ENCODE peak calls at places on chromosomes 3 and 15, in eight cellular contexts. N is spleen, T is lower lobe of right lung, V is tibial nerve, D is AG09309, J is breast epithelium, F is left lung, L is BJ. C is an unnamed sample.

GRCh38 chr3:25982756-25983155 is 192.9 kb downstream of the OXSM start:
- DNase-seq in L (no peak), D (no peak), N (no peak), V (no peak), F (no peak), T (no peak), J (no peak), C (no peak)

GRCh38 chr3:159532577-159532976 is 456.1 kb upstream of the IL12A start:
- DNase-seq in J (no peak), F (no peak), D (no peak), V (no peak), T (no peak), N (no peak), L (no peak), C (no peak)

GRCh38 chr3:141789281-141789680 is 26.1 kb downstream of the GRK7 start:
- DNase-seq in T (no peak), F (no peak), V (no peak), L (no peak), N (no peak), D (no peak), J (no peak), C (no peak)

GRCh38 chr3:166291510-166291909 is 454.3 kb upstream of the BCHE start:
- DNase-seq in N (no peak), L (no peak), V (no peak), D (no peak), F (no peak), J (no peak), T (no peak), C (no peak)

GRCh38 chr15:75850708-75851107 is 7.5 kb downstream of the UBE2Q2 start:
- DNase-seq in J (no peak), D (no peak), L (no peak), T (no peak), N (no peak), F (no peak), V (no peak), C (no peak)

GRCh38 chr15:78550815-78551214 is 10.6 kb downstream of the PSMA4 start:
- DNase-seq in D (no peak), V (no peak), J (no peak), N (no peak), F (no peak), T (no peak), L (no peak), C (no peak)

GRCh38 chr15:80211976-80212375 is 40.0 kb downstream of the CTXND1 start:
- DNase-seq in V (no peak), T (no peak), D (no peak), J (no peak), N (no peak), L (no peak), F (no peak), C (no peak)

GRCh38 chr3:67384790-67385397 is 269.5 kb downstream of the SUCLG2 start:
- DNase-seq in L (no peak), F (peak; percentile 37), J (no peak), V (no peak), D (no peak), T (no peak), N (peak; percentile 79), C (no peak)

GRCh38 chr3:121592856-121593702 is at the start of gene FBXO40:
- DNase-seq in D (no peak), V (no peak), T (no peak), F (no peak), L (no peak), J (no peak), N (no peak), C (no peak)

GRCh38 chr3:64848822-64849221 is 161.0 kb upstream of the ADAMTS9 start:
- DNase-seq in L (no peak), D (no peak), V (no peak), J (no peak), F (no peak), N (no peak), T (no peak), C (peak; percentile 86)

GRCh38 chr3:42654331-42655201 is 1.1 kb downstream of the ZBTB47 start:
- DNase-seq in J (no peak), L (no peak), N (peak; percentile 85), D (no peak), T (no peak), V (no peak), F (peak; percentile 63), C (no peak)

GRCh38 chr3:184380210-184380626 is 364 bp downstream of the CHRD start:
- DNase-seq in N (peak; percentile 79), L (no peak), D (no peak), T (peak; percentile 66), J (no peak), V (no peak), F (peak; percentile 70), C (no peak)

GRCh38 chr15:40285151-40285898 is 2.5 kb upstream of the ANKRD63 start:
- DNase-seq in V (no peak), J (no peak), N (no peak), T (no peak), L (no peak), D (no peak), F (no peak), C (peak; percentile 41)

GRCh38 chr3:164864454-164864853 is 213.8 kb downstream of the SI start:
- DNase-seq in D (no peak), F (no peak), J (no peak), T (no peak), V (no peak), N (no peak), L (no peak), C (no peak)

GRCh38 chr3:139538733-139539132 is 809 bp downstream of the RBP1 start:
- DNase-seq in L (no peak), V (no peak), D (no peak), F (no peak), N (no peak), T (no peak), J (peak; percentile 26), C (no peak)

GRCh38 chr3:171374661-171375285 is 85.4 kb downstream of the TNIK start:
- DNase-seq in N (no peak), T (no peak), L (peak; percentile 51), D (peak; percentile 79), F (no peak), V (no peak), J (no peak), C (peak; percentile 88)

GRCh38 chr3:170953736-170954135 is 45.3 kb upstream of the EIF5A2 start:
- DNase-seq in L (no peak), J (no peak), D (no peak), F (no peak), T (no peak), N (no peak), V (no peak), C (no peak)

GRCh38 chr15:94119923-94120775 is 111.2 kb upstream of the MCTP2 start:
- DNase-seq in L (peak; percentile 39), V (peak; percentile 29), F (peak; percentile 45), N (no peak), T (no peak), D (peak; percentile 72), J (peak; percentile 67), C (peak; percentile 60)

GRCh38 chr3:137514853-137515252 is 249.3 kb upstream of the SOX14 start:
- DNase-seq in T (no peak), V (no peak), D (no peak), N (no peak), J (no peak), F (no peak), L (no peak), C (no peak)

GRCh38 chr15:76203346-76203745 is 107.9 kb downstream of the ETFA start:
- DNase-seq in D (no peak), V (no peak), J (no peak), F (no peak), N (no peak), L (no peak), T (no peak), C (no peak)

GRCh38 chr3:191502583-191502982 is 41.6 kb downstream of the PYDC2 start:
- DNase-seq in T (no peak), F (no peak), V (no peak), J (no peak), L (no peak), N (no peak), D (no peak), C (no peak)
- TF ChIP-seq CTCF in T (peak; percentile 25), F (no peak), V (no peak), J (no peak), L (no peak), N (no peak), D (peak; percentile 14), C (peak; percentile 70)

DNA sequence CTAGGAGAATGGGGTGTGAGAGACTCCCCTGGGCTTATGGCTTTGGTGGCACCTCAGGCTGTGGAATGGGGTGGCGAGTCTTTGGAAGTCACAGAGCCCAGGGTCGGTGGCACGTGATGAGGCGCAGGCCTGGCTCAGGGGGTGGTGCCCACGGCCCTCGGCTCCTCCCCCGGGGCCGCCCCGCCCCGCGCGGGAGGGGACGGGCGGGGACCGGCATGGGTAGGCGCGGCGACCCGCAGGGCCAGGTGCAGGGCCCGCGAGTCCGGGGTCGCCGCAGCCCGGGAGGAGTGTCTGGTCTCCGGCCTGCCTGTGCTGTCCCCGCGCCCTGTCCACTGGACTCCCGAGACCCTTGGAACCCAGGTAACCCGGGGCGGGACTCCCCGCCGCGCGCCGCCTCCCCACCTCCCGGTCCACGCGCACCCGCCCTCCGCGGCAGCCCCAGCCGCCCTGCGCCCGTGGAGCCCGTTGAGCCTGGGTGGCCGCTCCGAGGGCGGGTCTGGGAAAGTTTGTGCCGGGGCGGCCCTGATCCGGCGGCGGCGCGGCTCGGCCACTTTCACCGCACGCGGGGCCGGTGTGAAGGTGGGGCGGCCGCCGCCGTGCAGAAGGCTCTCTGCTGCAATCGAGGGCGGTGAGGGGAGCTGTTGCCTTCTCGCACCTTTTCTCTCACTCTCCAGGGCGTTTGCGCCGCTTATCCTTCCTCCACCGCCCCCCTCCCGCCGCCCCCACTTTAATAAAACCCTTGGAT is at the start of gene PAQR5:
- DNase-seq in V (no peak), L (no peak), N (no peak), F (peak; percentile 59), T (peak; percentile 81), J (no peak), D (no peak), C (no peak)
- H3K4me3 ChIP-seq in V (peak within 1 kb of the TSS; percentile 41), L (peak within 1 kb of the TSS; percentile 54), N (peak within 1 kb of the TSS; percentile 20), F (peak within 1 kb of the TSS; percentile 56), T (peak within 1 kb of the TSS; percentile 68), J (peak within 1 kb of the TSS; percentile 47), D (peak within 1 kb of the TSS; percentile 43), C (peak within 1 kb of the TSS; percentile 42)

GRCh38 chr15:82832601-82833209 is 23.3 kb downstream of the WHAMM start:
- DNase-seq in V (no peak), N (no peak), F (no peak), T (no peak), D (peak; percentile 58), L (peak; percentile 65), J (no peak), C (peak; percentile 80)
- TF ChIP-seq CTCF in V (no peak), N (no peak), F (no peak), T (no peak), D (peak; percentile 12), L (peak; percentile 19), J (no peak), C (no peak)

DNA sequence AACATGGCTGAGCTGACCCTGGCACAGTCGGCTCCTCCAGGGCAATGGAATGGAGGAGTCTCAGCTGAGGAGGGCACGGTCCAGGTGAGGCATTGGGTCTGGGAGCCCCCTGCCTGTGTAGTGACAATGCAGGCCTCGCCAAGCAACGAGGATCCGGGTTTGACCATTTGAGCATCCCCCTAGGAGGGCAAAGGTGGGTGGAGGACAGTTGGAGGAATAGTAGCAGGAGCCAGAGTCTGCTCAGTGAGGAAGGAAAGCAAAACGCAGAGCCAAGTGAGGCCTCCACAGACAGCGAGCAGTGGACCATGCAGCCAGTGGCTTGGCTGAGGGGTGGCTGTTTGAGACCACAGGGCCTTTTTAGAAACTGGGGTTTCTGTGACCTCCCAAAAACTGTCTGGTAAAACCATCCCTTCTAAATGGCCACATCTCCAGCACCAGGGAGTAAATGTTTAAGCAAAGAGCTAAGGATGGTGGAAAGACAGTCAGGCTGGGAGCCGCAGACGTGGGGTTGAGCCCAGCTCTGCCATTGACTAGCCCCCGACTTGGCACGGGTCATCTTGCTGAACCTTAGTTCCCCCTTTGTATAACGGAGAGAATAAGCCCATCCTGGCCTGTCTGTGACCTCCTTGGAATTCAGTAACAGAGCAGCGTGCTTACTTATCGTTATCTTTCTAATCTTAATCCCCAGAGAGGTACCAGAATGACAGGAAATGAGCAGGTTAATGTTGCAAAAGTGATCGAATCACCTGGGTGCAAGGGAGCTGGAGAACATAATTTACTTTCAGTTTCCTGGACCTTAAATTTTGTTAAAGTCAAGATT is 46.8 kb downstream of the CMTM6 start:
- DNase-seq in T (no peak), N (no peak), V (no peak), F (no peak), L (no peak), D (no peak), J (no peak), C (peak; percentile 24)
- H3K4me3 ChIP-seq in T (no peak overlapping the region), N (no peak overlapping the region), V (no peak overlapping the region), F (no peak overlapping the region), L (no peak overlapping the region), D (no peak overlapping the region), J (no peak overlapping the region), C (no peak overlapping the region)

C was measured in retinal pigment epithelial cell.